ENCODE peak calls at places on chromosomes 2 and 18, in four cellular contexts. J is CD8-positive, alpha-beta T cell; C is right lobe of liver; A is astrocyte of the spinal cord. I is an unnamed sample.
A peak's percentile ranks its signal among the peaks of the same experiment; 100 is the strongest.

GRCh38 chr18:8601277-8602032 is 7.8 kb upstream of the RAB12 start:
- DNase-seq in J (no peak), C (no peak), A (no peak), I (no peak)

GRCh38 chr2:189517847-189518535 is 62.6 kb downstream of the SLC40A1 start:
- DNase-seq in J (no peak), C (no peak), A (peak; percentile 60), I (no peak)

GRCh38 chr2:60413819-60414178 is 139.7 kb downstream of the BCL11A start:
- DNase-seq in J (no peak), C (no peak), A (no peak), I (no peak)

GRCh38 chr2:47307066-47307465 is 95.9 kb upstream of the MSH2 start:
- DNase-seq in J (no peak), C (no peak), A (peak; percentile 12), I (no peak)

GRCh38 chr2:19888831-19889230 is 13.0 kb downstream of the TTC32 start:
- DNase-seq in J (no peak), C (no peak), A (no peak), I (no peak)

GRCh38 chr2:235416816-235417499 is 76.9 kb upstream of the AGAP1 start:
- DNase-seq in J (no peak), C (no peak), A (peak; percentile 52), I (no peak)

GRCh38 chr18:36476433-36476832 is 178.9 kb downstream of the FHOD3 start:
- DNase-seq in J (no peak), C (no peak), A (peak; percentile 7), I (no peak)

GRCh38 chr2:19046986-19047780 is 311.2 kb downstream of the OSR1 start:
- DNase-seq in J (no peak), C (no peak), A (peak; percentile 46), I (no peak)

GRCh38 chr2:176891105-176891504 is 321.5 kb upstream of the HNRNPA3 start:
- DNase-seq in J (no peak), C (no peak), A (no peak), I (no peak)

GRCh38 chr2:230814616-230815015 is 50.1 kb upstream of the ITM2C start:
- DNase-seq in J (no peak), C (no peak), A (peak; percentile 38), I (no peak)

GRCh38 chr2:55839182-55839819 is 84.3 kb downstream of the EFEMP1 start:
- DNase-seq in J (no peak), C (peak; percentile 48), A (peak; percentile 42), I (no peak)

GRCh38 chr2:171432969-171433762 is 624 bp downstream of the METTL8 start:
- DNase-seq in J (no peak), C (no peak), A (peak; percentile 27), I (no peak)

GRCh38 chr2:21981127-21981526 is 857.4 kb downstream of the TDRD15 start:
- DNase-seq in J (no peak), C (no peak), A (no peak), I (no peak)

GRCh38 chr18:51151568-51152511 is 45.6 kb downstream of the MEX3C start:
- DNase-seq in J (peak; percentile 78), C (no peak), A (no peak), I (no peak)

GRCh38 chr18:73419531-73419930 is 551.7 kb upstream of the NETO1 start:
- DNase-seq in J (no peak), C (no peak), A (no peak), I (no peak)

GRCh38 chr2:173431191-173431590 is 76.5 kb downstream of the CDCA7 start:
- DNase-seq in J (no peak), C (no peak), A (no peak), I (no peak)

GRCh38 chr2:97924194-97924593 is 71.6 kb downstream of the TMEM131 start:
- DNase-seq in J (no peak), C (no peak), A (no peak), I (no peak)

GRCh38 chr2:22626621-22627020 is 758.4 kb upstream of the KLHL29 start:
- DNase-seq in J (no peak), C (no peak), A (no peak), I (no peak)

GRCh38 chr2:175926272-175926671 is 75.8 kb downstream of the LNPK start:
- DNase-seq in J (no peak), C (no peak), A (peak; percentile 29), I (no peak)

GRCh38 chr2:216467845-216468244 is 30.8 kb upstream of the RPL37A start:
- DNase-seq in J (no peak), C (no peak), A (no peak), I (no peak)

GRCh38 chr2:101474752-101475384 is at the start of gene RFX8:
- DNase-seq in J (peak; percentile 69), C (no peak), A (peak; percentile 91), I (no peak)

GRCh38 chr2:112118148-112118547 is 20.0 kb upstream of the FBLN7 start:
- DNase-seq in J (no peak), C (no peak), A (no peak), I (no peak)

GRCh38 chr2:172775319-172775718 is 39.7 kb downstream of the RAPGEF4 start:
- DNase-seq in J (no peak), C (no peak), A (no peak), I (no peak)

GRCh38 chr2:6826081-6826913 is 39.4 kb downstream of the CMPK2 start:
- DNase-seq in J (peak; percentile 56), C (no peak), A (peak; percentile 71), I (no peak)

GRCh38 chr2:24163186-24163585 is 11.7 kb upstream of the FAM228A start:
- DNase-seq in J (no peak), C (no peak), A (no peak), I (no peak)

GRCh38 chr2:239927424-239927981 is 97.6 kb downstream of the NDUFA10 start:
- DNase-seq in J (peak; percentile 55), C (peak; percentile 43), A (peak; percentile 84), I (no peak)

GRCh38 chr18:58520964-58521363 is 107.9 kb downstream of the ALPK2 start:
- DNase-seq in J (peak; percentile 39), C (no peak), A (no peak), I (no peak)

GRCh38 chr18:23126352-23127056 is 8.8 kb upstream of the CABLES1 start:
- DNase-seq in J (no peak), C (no peak), A (no peak), I (no peak)

GRCh38 chr18:31700990-31701389 is 16.6 kb upstream of the B4GALT6 start:
- DNase-seq in J (no peak), C (no peak), A (no peak), I (no peak)

GRCh38 chr2:96072746-96073145 is 38.0 kb upstream of the GPAT2 start:
- DNase-seq in J (peak; percentile 19), C (no peak), A (no peak), I (no peak)

GRCh38 chr2:165892541-165892940 is 61.0 kb downstream of the TTC21B start:
- DNase-seq in J (no peak), C (no peak), A (no peak), I (no peak)

GRCh38 chr2:45771251-45771650 is 119.8 kb downstream of the PRKCE start:
- DNase-seq in J (no peak), C (no peak), A (no peak), I (no peak)

GRCh38 chr2:71544919-71545571 is 91.7 kb downstream of the DYSF start:
- DNase-seq in J (no peak), C (no peak), A (no peak), I (no peak)

GRCh38 chr2:219752731-219753130 is 125.3 kb downstream of the SLC4A3 start:
- DNase-seq in J (no peak), C (no peak), A (no peak), I (no peak)

GRCh38 chr2:9769171-9770005 is 73.9 kb upstream of the TAF1B start:
- DNase-seq in J (no peak), C (no peak), A (no peak), I (no peak)

GRCh38 chr2:229641676-229642075 is 72.7 kb downstream of the DNER start:
- DNase-seq in J (no peak), C (no peak), A (no peak), I (no peak)
- TF ChIP-seq CTCF in J (no peak), C (no peak), A (peak; percentile 41), I (no peak)

DNA sequence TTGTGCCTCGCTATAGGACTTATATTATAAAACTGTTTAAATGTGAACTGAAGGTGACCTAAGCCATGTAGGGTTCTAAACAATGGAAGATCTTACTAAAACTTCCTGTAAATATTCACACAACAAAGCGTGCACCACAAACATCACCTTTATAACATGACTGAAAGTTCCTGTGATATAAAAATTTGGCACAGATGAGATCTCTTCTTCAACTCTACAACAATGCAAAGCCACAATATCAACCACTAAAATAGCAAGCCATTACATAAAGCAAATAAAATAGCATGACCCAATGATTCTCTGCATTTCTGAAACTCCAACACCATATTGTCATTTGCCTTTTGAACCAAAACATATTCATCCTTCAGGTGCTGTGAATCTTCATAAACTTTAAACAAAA is 3.5 kb downstream of the YES1 start:
- DNase-seq in J (no peak), C (no peak), A (no peak), I (no peak)
- TF ChIP-seq CTCF in J (no peak), C (no peak), A (no peak), I (no peak)

DNA sequence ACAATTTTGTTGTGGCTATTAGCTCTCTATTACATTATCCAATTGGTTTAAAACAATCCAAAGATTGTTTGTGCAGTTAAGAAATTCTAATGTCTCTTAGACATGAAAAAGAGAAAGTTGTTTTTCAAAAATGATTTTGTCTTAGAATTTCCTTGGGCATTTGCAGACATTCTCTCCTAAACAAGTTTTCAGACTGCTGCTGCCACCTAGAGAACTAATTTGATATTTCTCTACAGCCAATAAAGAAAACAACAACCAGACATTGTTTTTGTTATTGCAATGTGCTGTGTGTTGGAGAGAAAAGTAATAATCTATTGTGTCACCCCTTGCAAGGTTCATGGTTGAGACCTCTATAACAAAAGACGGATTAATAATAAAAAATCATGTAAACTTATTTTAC is 119.0 kb upstream of the SYT4 start:
- DNase-seq in J (no peak), C (no peak), A (peak; percentile 37), I (no peak)
- TF ChIP-seq CTCF in J (no peak), C (peak; percentile 49), A (peak; percentile 26), I (peak; percentile 60)

GRCh38 chr2:207143474-207144190 is 22.1 kb downstream of the KLF7 start:
- DNase-seq in J (peak; percentile 80), C (peak; percentile 67), A (peak; percentile 80), I (no peak)

GRCh38 chr2:207144191-207144795 is 21.5 kb downstream of the KLF7 start:
- DNase-seq in J (no peak), C (no peak), A (no peak), I (no peak)

GRCh38 chr2:207143131-207143473 is 22.6 kb downstream of the KLF7 start:
- DNase-seq in J (no peak), C (no peak), A (no peak), I (no peak)

GRCh38 chr2:207141381-207141780 is 24.4 kb downstream of the KLF7 start:
- DNase-seq in J (no peak), C (no peak), A (no peak), I (no peak)

DNA sequence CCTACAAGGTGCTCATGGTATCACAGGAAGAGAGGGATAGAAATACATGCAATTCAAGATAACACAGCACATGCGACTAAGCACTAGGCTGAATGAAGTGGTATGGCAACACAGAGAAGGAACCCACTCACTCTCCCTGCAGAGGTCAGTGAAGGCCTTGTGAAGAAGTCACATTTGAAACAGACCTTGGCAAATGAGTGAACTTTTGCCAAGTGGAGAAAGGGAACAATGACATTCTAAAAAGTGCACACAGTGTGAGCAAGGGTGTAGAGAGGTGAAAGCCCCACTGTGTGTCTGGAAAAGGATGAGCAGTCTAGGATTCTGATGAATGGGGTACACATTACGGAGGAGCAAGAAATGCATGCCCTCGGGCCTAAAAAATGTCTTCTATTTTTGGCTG is 23.3 kb downstream of the KLF7 start:
- DNase-seq in J (no peak), C (no peak), A (no peak), I (no peak)
- TF ChIP-seq CTCF in J (no peak), C (peak; percentile 23), A (no peak), I (no peak)

I was measured in D721Med.